ENCODE peak calls at places on chromosomes 6 and 20, in ten cellular contexts. Q is foreskin keratinocyte; O is COLO829; D is activated T-cell treated with anti-CD3 and anti-CD28 coated beads, Interleukin-2, amount 50 U/mL, for 1 hour; B is activated gamma-delta T cell treated with Interleukin-2 at 50 U/mL for 16 hours; R is activated naive CD8-positive, alpha-beta T cell treated with anti-CD3 and anti-CD28 coated beads, Interleukin-2, amount 50 U/mL, for 24 hours; V is NB4; K is effector memory CD8-positive, alpha-beta T cell; J is OCI-LY7; G is EH. A is an unnamed sample.

GRCh38 chr6:159151266-159151855 is 17.8 kb upstream of the FNDC1 start:
- DNase-seq in D (peak), V (peak), R (peak), O (peak), Q (no peak), K (peak), G (peak), J (peak), B (peak), A (peak)

GRCh38 chr6:3946779-3947178 is 97.6 kb downstream of the FAM50B start:
- DNase-seq in G (peak), D (no peak), B (no peak), K (no peak), Q (no peak), J (no peak), V (no peak), O (no peak), R (no peak), A (no peak)

GRCh38 chr6:136405410-136406029 is 115.9 kb upstream of the BCLAF1 start:
- DNase-seq in Q (no peak), R (no peak), D (no peak), V (peak), J (no peak), O (no peak), G (no peak), K (no peak), B (no peak), A (no peak)

GRCh38 chr6:87700351-87700728 is 1.7 kb downstream of the AKIRIN2 start:
- DNase-seq in K (no peak), J (no peak), G (no peak), O (no peak), Q (no peak), R (no peak), B (no peak), V (no peak), D (no peak), A (no peak)

GRCh38 chr6:26118999-26119398 is 31.8 kb downstream of the HFE start:
- DNase-seq in J (no peak), Q (no peak), G (no peak), B (no peak), O (peak), D (no peak), V (peak), K (no peak), R (no peak), A (no peak)

GRCh38 chr6:166775180-166775922 is 148.3 kb upstream of the RPS6KA2 start:
- DNase-seq in Q (no peak), K (peak), D (peak), B (peak), R (peak), O (peak), G (peak), V (peak), J (peak), A (peak)

GRCh38 chr20:54172856-54173652 is 732 bp downstream of the CYP24A1 start:
- DNase-seq in D (no peak), R (peak), O (no peak), Q (no peak), K (no peak), V (no peak), J (no peak), B (peak), G (no peak), A (no peak)

GRCh38 chr6:26196846-26197683 is 109.8 kb downstream of the HFE start:
- DNase-seq in Q (peak), D (peak), V (peak), O (peak), B (peak), R (peak), K (peak), J (peak), G (peak), A (peak)

GRCh38 chr20:59992531-59992930 is 34.3 kb downstream of the CDH26 start:
- DNase-seq in R (no peak), J (no peak), K (no peak), V (peak), G (peak), D (no peak), O (no peak), B (no peak), Q (no peak), A (no peak)

GRCh38 chr6:111559193-111560097 is 46.2 kb downstream of the TRAF3IP2 start:
- DNase-seq in O (no peak), R (no peak), V (no peak), D (no peak), Q (no peak), G (peak), B (no peak), J (peak), K (no peak), A (no peak)